ENCODE peak calls at places on chromosomes 6 and 20, in ten cellular contexts. P is tibial nerve; J is heart right ventricle; V is psoas muscle; F is transverse colon; G is lower lobe of right lung; T is fibroblast of lung; M is upper lobe of right lung; U is CD8-positive, alpha-beta memory T cell; E is uterus. B is an unnamed sample. For H3K4me1, the result is how much of the 10 kb centered on the place peaks cover.

GRCh38 chr20:19947611-19948264 is 69.4 kb upstream of the NAA20 start:
- DNase-seq in P (no peak), J (no peak), V (no peak), F (no peak), G (no peak), T (peak), M (no peak), U (no peak), E (no peak), B (no peak)

GRCh38 chr6:124223596-124223995 is 419.9 kb downstream of the NKAIN2 start:
- DNase-seq in P (no peak), J (no peak), V (no peak), F (no peak), G (no peak), T (peak), M (no peak), U (no peak), E (no peak), B (no peak)

GRCh38 chr6:13407709-13408695 is 79.4 kb downstream of the GFOD1 start:
- DNase-seq in P (peak), J (peak), V (no peak), F (no peak), G (peak), T (peak), M (no peak), U (no peak), E (no peak), B (no peak)

GRCh38 chr20:15823718-15824117 is 749.5 kb downstream of the KIF16B start:
- DNase-seq in P (no peak), J (no peak), V (no peak), F (no peak), G (no peak), T (no peak), M (no peak), U (no peak), E (no peak), B (no peak)

GRCh38 chr6:33213989-33214335 is 5.7 kb downstream of the RING1 start:
- DNase-seq in P (no peak), J (no peak), V (no peak), F (no peak), G (no peak), T (no peak), M (no peak), U (peak), E (no peak), B (no peak)

GRCh38 chr6:95576621-95577316 is 566 bp upstream of the MANEA start:
- DNase-seq in P (no peak), J (no peak), V (no peak), F (no peak), G (no peak), T (peak), M (no peak), U (no peak), E (no peak), B (peak)

GRCh38 chr6:143027058-143027457 is 33.6 kb upstream of the AIG1 start:
- DNase-seq in P (no peak), J (peak), V (peak), F (peak), G (peak), T (peak), M (peak), U (peak), E (peak), B (peak)

GRCh38 chr20:13402171-13402760 is 181.2 kb downstream of the ISM1 start:
- DNase-seq in P (peak), J (no peak), V (no peak), F (peak), G (no peak), T (no peak), M (no peak), U (no peak), E (no peak), B (no peak)

GRCh38 chr6:149012040-149012545 is 265.3 kb downstream of the UST start:
- DNase-seq in P (no peak), J (no peak), V (no peak), F (no peak), G (no peak), T (peak), M (no peak), U (no peak), E (peak), B (no peak)

GRCh38 chr20:36120241-36120640 is 34.3 kb upstream of the EPB41L1 start:
- DNase-seq in P (no peak), J (no peak), V (no peak), F (no peak), G (no peak), T (no peak), M (no peak), U (no peak), E (no peak), B (no peak)

GRCh38 chr6:81476881-81477280 is 275.6 kb downstream of the TENT5A start:
- DNase-seq in P (no peak), J (no peak), V (no peak), F (no peak), G (no peak), T (peak), M (no peak), U (no peak), E (no peak), B (no peak)

GRCh38 chr6:145735356-145736165 is at the start of gene EPM2A:
- DNase-seq in P (peak), J (peak), V (peak), F (peak), G (peak), T (peak), M (peak), U (peak), E (peak), B (peak)

GRCh38 chr20:22927537-22927936 is 107.6 kb upstream of the SSTR4 start:
- DNase-seq in P (no peak), J (no peak), V (no peak), F (no peak), G (no peak), T (no peak), M (no peak), U (no peak), E (no peak), B (no peak)

GRCh38 chr20:60297649-60298048 is 339.4 kb downstream of the CDH26 start:
- DNase-seq in P (no peak), J (no peak), V (no peak), F (no peak), G (no peak), T (no peak), M (no peak), U (no peak), E (no peak), B (no peak)

GRCh38 chr6:152173957-152174356 is 366.5 kb downstream of the ESR1 start:
- DNase-seq in P (no peak), J (no peak), V (no peak), F (no peak), G (no peak), T (no peak), M (no peak), U (no peak), E (no peak), B (no peak)

GRCh38 chr6:143405381-143406154 is 44.9 kb downstream of the ADAT2 start:
- DNase-seq in P (no peak), J (no peak), V (no peak), F (no peak), G (no peak), T (peak), M (no peak), U (no peak), E (no peak), B (no peak)

GRCh38 chr6:34145161-34146020 is 496 bp downstream of the GRM4 start:
- DNase-seq in P (no peak), J (no peak), V (no peak), F (no peak), G (peak), T (peak), M (peak), U (peak), E (no peak), B (peak)

GRCh38 chr20:22946594-22946993 is 88.5 kb upstream of the SSTR4 start:
- DNase-seq in P (no peak), J (no peak), V (no peak), F (no peak), G (no peak), T (no peak), M (no peak), U (no peak), E (no peak), B (no peak)

GRCh38 chr6:164396071-164397047 is 913.0 kb downstream of the C6orf118 start:
- DNase-seq in P (no peak), J (no peak), V (no peak), F (no peak), G (no peak), T (peak), M (no peak), U (no peak), E (no peak), B (no peak)

GRCh38 chr6:42075159-42075838 is 25.0 kb downstream of the TAF8 start:
- DNase-seq in P (peak), J (peak), V (peak), F (peak), G (peak), T (peak), M (peak), U (peak), E (peak), B (peak)

GRCh38 chr6:5361371-5361770 is 100.1 kb downstream of the FARS2 start:
- DNase-seq in P (no peak), J (no peak), V (no peak), F (no peak), G (no peak), T (peak), M (no peak), U (no peak), E (no peak), B (no peak)

DNA sequence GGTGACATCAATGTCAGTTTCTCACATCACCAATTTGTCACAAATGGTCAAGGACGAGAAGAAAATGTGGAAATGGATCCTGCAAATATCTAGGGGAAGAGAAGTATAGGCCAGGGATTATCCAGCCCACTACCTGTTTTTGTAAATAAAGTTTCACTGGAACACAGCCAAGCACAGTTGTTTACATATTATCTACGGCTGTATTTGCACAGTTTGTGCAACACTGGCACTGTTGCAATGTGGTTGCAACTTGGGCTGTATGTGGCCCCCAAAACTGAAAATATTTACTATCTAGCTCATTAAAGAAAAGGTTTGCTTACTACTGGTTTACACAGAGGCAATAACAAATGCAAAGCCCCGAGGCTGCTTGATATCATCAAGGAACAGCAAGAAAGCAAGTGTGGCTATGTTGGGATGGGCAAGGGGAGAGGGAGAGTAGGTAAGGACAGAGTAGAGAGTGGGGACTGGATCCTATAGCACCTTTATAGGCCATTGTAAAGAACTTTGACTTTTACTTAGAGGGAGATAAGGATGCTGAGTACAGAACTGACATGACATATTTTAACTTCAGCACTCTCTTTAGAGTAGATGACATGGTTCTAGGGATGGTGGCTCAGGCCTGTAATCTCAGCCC is 11.8 kb upstream of the STXBP5 start:
- DNase-seq in P (no peak), J (no peak), V (no peak), F (no peak), G (no peak), T (no peak), M (no peak), U (no peak), E (no peak), B (no peak)
- H3K4me1 ChIP-seq in P (under half), J (under half), V (under half), F (under half), G (under half), T (under half), M (under half), U (under half), E (under half), B (under half)

GRCh38 chr6:137738197-137738596 is 128.9 kb upstream of the TNFAIP3 start:
- DNase-seq in P (no peak), J (no peak), V (no peak), F (no peak), G (no peak), T (peak), M (no peak), U (peak), E (no peak), B (peak)

GRCh38 chr6:137738931-137739504 is 128.0 kb upstream of the TNFAIP3 start:
- DNase-seq in P (no peak), J (no peak), V (no peak), F (no peak), G (no peak), T (peak), M (no peak), U (no peak), E (no peak), B (no peak)

GRCh38 chr6:137740347-137740746 is 126.7 kb upstream of the TNFAIP3 start:
- DNase-seq in P (no peak), J (no peak), V (no peak), F (no peak), G (no peak), T (no peak), M (no peak), U (no peak), E (no peak), B (no peak)

GRCh38 chr6:137740967-137741761 is 125.9 kb upstream of the TNFAIP3 start:
- DNase-seq in P (no peak), J (no peak), V (no peak), F (no peak), G (no peak), T (no peak), M (no peak), U (no peak), E (no peak), B (no peak)

GRCh38 chr6:137739544-137739943 is 127.5 kb upstream of the TNFAIP3 start:
- DNase-seq in P (no peak), J (no peak), V (no peak), F (no peak), G (no peak), T (no peak), M (no peak), U (no peak), E (no peak), B (no peak)
- H3K4me1 ChIP-seq in P (under half), J (under half), V (under half), F (under half), G (under half), T (under half), M (under half), U (under half), E (under half), B (under half)

GRCh38 chr6:162249907-162250642 is 477.5 kb downstream of the PRKN start:
- DNase-seq in P (no peak), J (no peak), V (no peak), F (no peak), G (no peak), T (no peak), M (no peak), U (no peak), E (no peak), B (no peak)

GRCh38 chr6:162244031-162244430 is 483.5 kb downstream of the PRKN start:
- DNase-seq in P (no peak), J (no peak), V (no peak), F (no peak), G (no peak), T (no peak), M (no peak), U (no peak), E (no peak), B (no peak)

GRCh38 chr6:162251257-162251656 is 476.3 kb downstream of the PRKN start:
- DNase-seq in P (no peak), J (no peak), V (no peak), F (no peak), G (no peak), T (no peak), M (no peak), U (no peak), E (no peak), B (no peak)

GRCh38 chr6:162245831-162246230 is 481.7 kb downstream of the PRKN start:
- DNase-seq in P (no peak), J (no peak), V (no peak), F (no peak), G (no peak), T (no peak), M (no peak), U (no peak), E (no peak), B (no peak)
- H3K4me1 ChIP-seq in P (under half), J (under half), V (under half), F (under half), G (under half), T (under half), M (under half), U (under half), E (under half), B (under half)

DNA sequence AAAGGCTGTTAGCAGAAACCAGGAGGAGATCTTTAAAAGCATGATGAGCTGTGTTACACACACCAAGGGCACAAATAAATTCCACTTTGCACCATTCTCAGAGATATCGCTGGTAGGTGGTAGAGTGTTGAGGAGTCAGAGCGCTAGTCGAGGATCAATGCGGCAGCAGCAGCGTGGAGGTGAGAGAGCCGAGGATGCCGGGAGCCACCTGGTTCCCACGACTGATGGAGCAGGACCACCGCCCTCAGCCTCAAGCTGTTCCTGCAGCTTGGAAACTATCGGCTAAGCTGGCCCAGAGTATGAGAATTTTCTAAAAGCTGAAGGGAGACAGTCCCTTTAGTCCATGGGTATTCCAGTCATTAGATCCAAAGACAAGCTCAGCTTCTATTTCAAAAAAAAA is 106.3 kb downstream of the LCA5 start:
- DNase-seq in P (no peak), J (no peak), V (no peak), F (no peak), G (no peak), T (no peak), M (no peak), U (no peak), E (no peak), B (no peak)
- H3K4me1 ChIP-seq in P (under half), J (under half), V (under half), F (under half), G (under half), T (under half), M (under half), U (under half), E (under half), B (under half)

GRCh38 chr6:11826779-11827178 is 48.2 kb upstream of the ADTRP start:
- DNase-seq in P (no peak), J (no peak), V (no peak), F (no peak), G (no peak), T (no peak), M (no peak), U (no peak), E (no peak), B (no peak)
- H3K4me1 ChIP-seq in P (under half), J (under half), V (under half), F (under half), G (under half), T (under half), M (under half), U (under half), E (under half), B (under half)

B was measured in CD4-positive, CD25-positive, alpha-beta regulatory T cell.